ENCODE peak calls at places on chromosomes 5 and 9, in four cellular contexts. D is D721Med, N is NCI-H2081, J is COLO829. G is an unnamed sample.

GRCh38 chr9:105419981-105420597 is 27.7 kb upstream of the FSD1L start:
- DNase-seq in J (peak), N (no peak), D (no peak), G (peak)

GRCh38 chr9:133115604-133116345 is 5.3 kb downstream of the RALGDS start:
- DNase-seq in D (no peak), J (no peak), N (no peak), G (no peak)

GRCh38 chr5:22908129-22908528 is 55.0 kb upstream of the CDH12 start:
- DNase-seq in N (no peak), J (no peak), D (no peak), G (no peak)

GRCh38 chr9:81609782-81610738 is 79.3 kb downstream of the TLE1 start:
- DNase-seq in D (no peak), J (no peak), N (no peak), G (no peak)

GRCh38 chr9:87359958-87360601 is 137.6 kb upstream of the DAPK1 start:
- DNase-seq in N (no peak), D (no peak), J (no peak), G (no peak)

GRCh38 chr9:3648722-3649121 is 122.9 kb upstream of the RFX3 start:
- DNase-seq in J (no peak), D (no peak), N (no peak), G (no peak)

GRCh38 chr5:56818409-56819026 is 3.2 kb downstream of the MAP3K1 start:
- DNase-seq in J (no peak), D (no peak), N (no peak), G (peak)

GRCh38 chr5:122469520-122469919 is 157.5 kb downstream of the SNCAIP start:
- DNase-seq in D (no peak), J (no peak), N (no peak), G (no peak)

G was measured in foreskin melanocyte.